ENCODE peak calls at places on chromosomes 5 and 9, in four cellular contexts. L is cardiac fibroblast, P is psoas muscle, H is tibial artery. R is an unnamed sample.

GRCh38 chr5:116492016-116492623 is 82.5 kb downstream of the SEMA6A start:
- DNase-seq in L (peak), P (no peak), H (no peak), R (no peak)

GRCh38 chr5:68739752-68740151 is 354.1 kb upstream of the SLC30A5 start:
- DNase-seq in L (no peak), P (no peak), H (no peak), R (no peak)

GRCh38 chr5:84202136-84202535 is 182.5 kb downstream of the EDIL3 start:
- DNase-seq in L (no peak), P (no peak), H (no peak), R (no peak)

GRCh38 chr5:107925195-107925594 is 254.5 kb upstream of the EFNA5 start:
- DNase-seq in L (no peak), P (no peak), H (no peak), R (no peak)

GRCh38 chr9:128588581-128589233 is 36.3 kb downstream of the SPTAN1 start:
- DNase-seq in L (no peak), P (no peak), H (no peak), R (no peak)

GRCh38 chr9:70421272-70422180 is 7.1 kb upstream of the KLF9 start:
- DNase-seq in L (peak), P (no peak), H (peak), R (no peak)

GRCh38 chr5:176643491-176644219 is 3.6 kb upstream of the TSPAN17 start:
- DNase-seq in L (no peak), P (no peak), H (no peak), R (no peak)

GRCh38 chr9:133787749-133788015 is 49.5 kb upstream of the SARDH start:
- DNase-seq in L (peak), P (peak), H (peak), R (no peak)

GRCh38 chr5:23721336-23721735 is 213.9 kb downstream of the PRDM9 start:
- DNase-seq in L (no peak), P (no peak), H (no peak), R (no peak)

GRCh38 chr9:4146293-4146692 is 153.6 kb downstream of the GLIS3 start:
- DNase-seq in L (no peak), P (no peak), H (no peak), R (no peak)

GRCh38 chr5:181028032-181028819 is 11.8 kb upstream of the BTNL9 start:
- DNase-seq in L (no peak), P (no peak), H (no peak), R (no peak)

GRCh38 chr9:135103931-135104639 is 16.6 kb downstream of the OLFM1 start:
- DNase-seq in L (no peak), P (no peak), H (no peak), R (no peak)

GRCh38 chr5:143170104-143170503 is 233.4 kb downstream of the NR3C1 start:
- DNase-seq in L (no peak), P (no peak), H (no peak), R (no peak)

GRCh38 chr5:68407312-68408239 is 192.0 kb downstream of the PIK3R1 start:
- DNase-seq in L (no peak), P (no peak), H (no peak), R (no peak)

GRCh38 chr5:135458921-135459331 is 6.8 kb upstream of the TIFAB start:
- DNase-seq in L (peak), P (no peak), H (no peak), R (peak)

GRCh38 chr9:124350485-124351263 is 64.6 kb downstream of the PSMB7 start:
- DNase-seq in L (no peak), P (no peak), H (no peak), R (peak)

GRCh38 chr9:92254401-92255337 is 38.8 kb downstream of the IARS1 start:
- DNase-seq in L (no peak), P (no peak), H (no peak), R (no peak)

GRCh38 chr5:81242906-81243436 is 9.8 kb downstream of the CKMT2 start:
- DNase-seq in L (no peak), P (no peak), H (no peak), R (no peak)

GRCh38 chr9:1941989-1942388 is 73.2 kb upstream of the SMARCA2 start:
- DNase-seq in L (peak), P (no peak), H (no peak), R (no peak)
- TF ChIP-seq CTCF in L (peak), P (no peak), H (peak), R (peak)

GRCh38 chr5:154087260-154087659 is 48.5 kb downstream of the MFAP3 start:
- DNase-seq in L (no peak), P (no peak), H (no peak), R (no peak)
- TF ChIP-seq CTCF in L (no peak), P (no peak), H (no peak), R (no peak)

GRCh38 chr9:1875251-1875851 is 139.8 kb upstream of the SMARCA2 start:
- DNase-seq in L (no peak), P (no peak), H (no peak), R (no peak)

GRCh38 chr9:1871486-1872181 is 143.5 kb upstream of the SMARCA2 start:
- DNase-seq in L (no peak), P (no peak), H (no peak), R (no peak)

GRCh38 chr9:1870915-1871314 is 144.2 kb upstream of the SMARCA2 start:
- DNase-seq in L (no peak), P (no peak), H (no peak), R (no peak)

GRCh38 chr9:1869843-1870242 is 145.3 kb upstream of the SMARCA2 start:
- DNase-seq in L (peak), P (no peak), H (no peak), R (no peak)
- TF ChIP-seq CTCF in L (peak), P (peak), H (peak), R (peak)

DNA sequence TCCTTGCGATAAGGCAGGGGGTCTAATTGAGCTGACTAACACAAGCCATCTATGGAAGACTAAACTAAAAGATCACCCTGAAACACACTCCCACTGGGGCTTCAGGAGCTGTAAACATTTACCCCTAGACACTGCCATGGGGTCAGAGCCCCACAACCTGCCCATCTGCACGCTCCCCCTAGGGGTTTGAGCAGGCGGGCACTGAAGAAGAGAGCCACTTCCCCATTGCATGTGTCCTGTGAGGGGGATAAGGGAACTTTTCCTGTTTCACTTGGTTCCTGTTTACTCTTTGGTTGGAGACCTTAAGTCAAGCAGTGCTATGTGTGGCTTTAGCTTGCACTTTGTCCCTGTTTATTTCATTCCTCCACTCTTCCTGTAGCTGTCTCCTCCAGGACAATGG is 1929.5 kb upstream of the CDH9 start:
- DNase-seq in L (no peak), P (no peak), H (no peak), R (no peak)
- TF ChIP-seq CTCF in L (no peak), P (no peak), H (no peak), R (no peak)

GRCh38 chr9:892123-892522 is 50.6 kb downstream of the DMRT1 start:
- DNase-seq in L (no peak), P (no peak), H (no peak), R (no peak)
- TF ChIP-seq CTCF in L (no peak), P (no peak), H (no peak), R (no peak)

DNA sequence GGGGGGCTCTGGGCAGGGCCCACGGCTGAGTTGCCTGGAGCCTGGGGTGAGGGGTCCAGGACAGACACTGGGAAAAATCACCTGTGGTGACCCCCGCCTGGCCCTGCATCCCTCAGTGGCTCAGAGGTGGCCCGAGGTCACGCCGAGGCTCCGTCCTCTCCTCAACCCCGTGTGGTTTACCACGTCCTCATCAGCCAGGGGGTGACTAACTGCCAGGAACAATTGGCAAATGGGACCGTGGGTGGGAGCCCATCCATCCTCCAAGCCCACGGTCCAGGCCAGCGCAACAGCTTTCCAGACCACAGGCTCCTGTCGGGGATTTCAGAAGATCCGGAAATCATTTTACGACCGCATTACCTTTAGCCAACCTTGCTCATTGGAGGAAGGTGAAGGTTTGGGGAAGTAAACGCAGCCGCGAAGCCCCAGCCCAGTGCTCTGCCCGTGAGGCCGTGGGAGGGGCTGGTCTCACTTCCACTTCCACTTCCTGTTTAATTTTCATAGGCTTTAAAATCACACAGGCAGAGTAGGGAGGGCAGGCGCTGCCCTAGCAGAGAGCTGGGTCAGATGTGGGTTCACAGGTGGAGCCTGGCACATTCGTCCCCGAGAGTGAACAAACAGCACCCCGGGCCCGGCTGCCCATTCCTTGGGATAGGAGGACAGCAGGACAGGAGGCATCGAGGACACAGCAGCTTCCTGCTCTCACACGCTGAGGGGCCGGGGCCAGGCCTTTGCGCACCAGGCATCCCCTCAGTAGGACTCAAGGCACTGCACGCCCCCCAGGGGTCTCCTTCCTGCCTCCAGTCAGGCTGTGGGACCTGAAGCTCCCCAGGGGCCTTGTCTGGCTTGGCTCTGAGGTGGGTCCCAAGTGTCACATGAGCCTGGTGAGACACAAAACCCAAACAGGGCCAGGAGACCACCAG is 19.8 kb upstream of the SLC9A3 start:
- DNase-seq in L (no peak), P (peak), H (peak), R (peak)
- TF ChIP-seq CTCF in L (no peak), P (no peak), H (no peak), R (no peak)

DNA sequence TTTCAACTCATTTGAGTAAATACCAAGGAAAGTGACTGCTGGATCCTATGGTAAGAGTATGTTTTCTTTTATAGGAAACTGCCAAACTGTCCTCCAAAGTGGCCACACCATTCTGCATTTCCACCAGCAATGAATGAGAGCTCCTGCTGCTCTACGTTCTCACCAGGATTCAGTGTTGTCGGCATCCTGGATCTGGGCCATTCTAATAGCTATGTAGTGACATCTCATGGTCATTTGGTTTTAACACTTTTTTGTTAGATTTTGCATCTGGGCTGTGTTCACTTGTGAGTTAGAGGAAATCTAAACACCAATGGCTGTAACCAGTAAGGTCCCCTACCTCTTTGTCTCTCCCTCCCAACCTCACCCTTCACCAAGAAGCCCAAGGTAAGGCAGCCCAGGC is 115.9 kb downstream of the ATPSCKMT start:
- DNase-seq in L (peak), P (no peak), H (no peak), R (no peak)
- TF ChIP-seq CTCF in L (no peak), P (no peak), H (no peak), R (no peak)

DNA sequence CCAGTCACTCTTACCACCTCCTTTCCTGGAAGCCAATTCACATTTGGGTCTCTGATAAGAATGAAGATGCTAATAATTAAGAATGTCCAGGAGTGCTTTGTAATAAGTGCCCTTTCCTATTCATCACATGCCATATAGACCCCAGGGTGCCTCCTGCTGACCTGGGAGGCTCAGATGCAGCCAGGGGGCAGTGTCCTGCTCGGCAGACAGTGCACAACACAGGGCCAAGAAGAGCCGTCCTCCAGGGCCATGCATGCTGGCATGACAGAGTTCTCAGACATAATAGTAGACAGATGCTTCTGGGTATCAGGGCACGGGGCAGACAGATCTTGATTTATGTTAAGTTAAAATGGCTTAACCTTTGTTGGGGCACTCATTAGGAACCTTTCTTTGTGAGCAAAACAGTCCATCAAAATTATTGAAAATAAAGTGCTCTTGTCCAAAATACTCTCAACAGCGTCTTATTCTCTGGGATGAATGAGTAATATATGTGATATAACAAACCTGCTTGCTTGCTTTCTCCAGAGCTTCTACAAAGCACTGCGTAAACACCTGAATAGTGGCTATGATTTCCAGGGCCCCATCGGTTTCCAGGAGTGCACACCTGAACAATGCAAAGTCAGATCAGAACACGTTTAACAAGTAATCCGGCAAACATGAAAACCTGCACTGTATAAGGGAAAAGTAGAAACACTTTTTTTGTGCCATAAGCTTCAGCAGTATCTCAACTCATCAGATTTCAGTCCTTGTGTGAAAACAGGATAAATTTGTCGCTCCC is 192.7 kb downstream of the FANCC start:
- DNase-seq in L (no peak), P (no peak), H (no peak), R (no peak)
- TF ChIP-seq CTCF in L (peak), P (peak), H (peak), R (peak)

R was measured in upper lobe of right lung.